ENCODE peak calls at places on chromosomes 13 and 19, in ten cellular contexts. H is AG04450; L is AG09309; T is left ventricle myocardium inferior; Y is GM13977; M is hepatocyte; O is IMR-90; W is CD4-positive, alpha-beta T cell; U is uterus; A is GM12878. N is an unnamed sample.

GRCh38 chr19:18868380-18869230 is 27.4 kb downstream of the CERS1 start:
- DNase-seq in H (no peak), L (no peak), T (no peak), Y (no peak), M (no peak), O (no peak), W (no peak), U (no peak), A (no peak), N (no peak)

GRCh38 chr19:43465468-43466120 is at the start of gene LYPD3:
- DNase-seq in H (no peak), L (no peak), T (no peak), Y (no peak), M (peak), O (peak), W (no peak), U (peak), A (no peak), N (no peak)

GRCh38 chr13:98461525-98462240 is 115.2 kb downstream of the STK24 start:
- DNase-seq in H (no peak), L (no peak), T (peak), Y (no peak), M (no peak), O (no peak), W (no peak), U (no peak), A (no peak), N (no peak)

GRCh38 chr19:13091400-13092161 is 11.1 kb downstream of the LYL1 start:
- DNase-seq in H (no peak), L (peak), T (peak), Y (no peak), M (peak), O (peak), W (no peak), U (peak), A (no peak), N (no peak)

GRCh38 chr13:20401586-20401957 is 124.1 kb downstream of the CRYL1 start:
- DNase-seq in H (no peak), L (no peak), T (no peak), Y (no peak), M (no peak), O (no peak), W (no peak), U (no peak), A (no peak), N (no peak)

GRCh38 chr13:102877285-102877684 is 31.5 kb downstream of the ERCC5 start:
- DNase-seq in H (no peak), L (no peak), T (no peak), Y (no peak), M (peak), O (peak), W (no peak), U (no peak), A (no peak), N (no peak)

GRCh38 chr19:49427339-49427738 is 2.2 kb downstream of the GFY start:
- DNase-seq in H (no peak), L (no peak), T (no peak), Y (no peak), M (no peak), O (no peak), W (no peak), U (no peak), A (no peak), N (no peak)

GRCh38 chr13:40206241-40207109 is 460.0 kb downstream of the FOXO1 start:
- DNase-seq in H (no peak), L (no peak), T (no peak), Y (peak), M (no peak), O (peak), W (peak), U (no peak), A (peak), N (peak)

GRCh38 chr13:57680609-57681008 is 49.1 kb downstream of the PCDH17 start:
- DNase-seq in H (no peak), L (no peak), T (no peak), Y (no peak), M (no peak), O (no peak), W (no peak), U (no peak), A (no peak), N (no peak)

GRCh38 chr19:55383789-55384575 is at the start of gene TMEM238:
- DNase-seq in H (no peak), L (no peak), T (peak), Y (peak), M (peak), O (peak), W (no peak), U (peak), A (no peak), N (peak)

GRCh38 chr13:49655906-49656305 is 27.6 kb downstream of the ARL11 start:
- DNase-seq in H (no peak), L (no peak), T (no peak), Y (no peak), M (no peak), O (peak), W (no peak), U (no peak), A (no peak), N (no peak)

GRCh38 chr13:67228909-67229308 is 1.2 kb downstream of the PCDH9 start:
- DNase-seq in H (no peak), L (no peak), T (no peak), Y (no peak), M (no peak), O (peak), W (no peak), U (no peak), A (no peak), N (no peak)

GRCh38 chr13:61423879-61424278 is 8.2 kb upstream of the PCDH20 start:
- DNase-seq in H (no peak), L (no peak), T (no peak), Y (no peak), M (no peak), O (no peak), W (no peak), U (no peak), A (no peak), N (no peak)

GRCh38 chr19:2175742-2176141 is 12.0 kb downstream of the DOT1L start:
- DNase-seq in H (no peak), L (no peak), T (no peak), Y (no peak), M (no peak), O (no peak), W (no peak), U (no peak), A (no peak), N (no peak)

GRCh38 chr13:27319404-27319803 is 48.8 kb downstream of the RASL11A start:
- DNase-seq in H (no peak), L (no peak), T (no peak), Y (no peak), M (no peak), O (no peak), W (no peak), U (no peak), A (no peak), N (no peak)

GRCh38 chr19:58356971-58357797 is 3.9 kb upstream of the A1BG start:
- DNase-seq in H (no peak), L (no peak), T (no peak), Y (no peak), M (no peak), O (no peak), W (no peak), U (no peak), A (no peak), N (no peak)

GRCh38 chr19:23286477-23286876 is 36.3 kb upstream of the ZNF724 start:
- DNase-seq in H (no peak), L (no peak), T (no peak), Y (no peak), M (no peak), O (no peak), W (no peak), U (no peak), A (no peak), N (peak)

DNA sequence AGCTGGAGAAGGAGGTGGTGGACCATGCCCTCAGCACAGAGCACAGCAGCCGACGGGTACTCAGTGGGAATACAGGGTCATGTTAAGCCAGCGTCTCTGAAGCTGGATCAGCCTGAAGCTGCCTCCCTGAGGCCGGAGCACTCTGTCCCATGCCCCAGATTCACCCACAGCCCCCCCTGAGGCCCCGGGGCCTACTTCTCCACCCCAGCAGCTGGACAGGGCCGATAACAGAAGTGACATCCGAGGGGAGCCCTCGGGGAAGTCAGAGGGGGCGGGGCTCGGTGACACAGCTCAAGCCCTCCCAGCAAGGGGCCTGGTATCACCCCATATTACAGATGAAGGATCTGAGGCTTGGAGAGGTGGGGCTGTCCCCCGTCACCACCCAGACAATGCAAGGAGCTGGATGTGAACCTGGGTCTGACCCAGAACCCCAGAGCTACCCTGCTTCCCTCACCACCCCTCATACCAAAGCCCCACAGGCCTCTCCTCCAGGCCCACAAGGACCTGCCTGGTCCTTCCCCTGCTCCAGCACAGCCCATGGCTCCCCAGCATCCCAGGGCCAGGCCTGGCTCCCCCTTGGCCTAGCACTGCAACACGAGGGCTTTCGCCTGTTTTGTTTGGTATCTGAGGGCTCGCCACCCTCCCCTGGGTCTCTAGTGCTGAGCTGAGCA is 5.7 kb downstream of the R3HDM4 start:
- DNase-seq in H (no peak), L (no peak), T (no peak), Y (peak), M (no peak), O (no peak), W (no peak), U (no peak), A (no peak), N (peak)
- TF ChIP-seq CTCF in H (no peak), L (no peak), T (no peak), Y (no peak), M (no peak), O (no peak), W (no peak), U (no peak), A (no peak), N (no peak)

GRCh38 chr13:36728006-36728405 is 54.2 kb downstream of the SERTM1 start:
- DNase-seq in H (no peak), L (no peak), T (no peak), Y (no peak), M (no peak), O (no peak), W (no peak), U (no peak), A (no peak), N (no peak)

GRCh38 chr13:36725936-36726335 is 52.1 kb downstream of the SERTM1 start:
- DNase-seq in H (no peak), L (no peak), T (no peak), Y (no peak), M (no peak), O (no peak), W (no peak), U (no peak), A (no peak), N (no peak)

GRCh38 chr13:36718146-36718545 is 44.3 kb downstream of the SERTM1 start:
- DNase-seq in H (no peak), L (no peak), T (no peak), Y (no peak), M (no peak), O (peak), W (no peak), U (no peak), A (no peak), N (no peak)

GRCh38 chr13:36718686-36719085 is 44.9 kb downstream of the SERTM1 start:
- DNase-seq in H (no peak), L (no peak), T (no peak), Y (no peak), M (peak), O (no peak), W (no peak), U (no peak), A (no peak), N (no peak)

DNA sequence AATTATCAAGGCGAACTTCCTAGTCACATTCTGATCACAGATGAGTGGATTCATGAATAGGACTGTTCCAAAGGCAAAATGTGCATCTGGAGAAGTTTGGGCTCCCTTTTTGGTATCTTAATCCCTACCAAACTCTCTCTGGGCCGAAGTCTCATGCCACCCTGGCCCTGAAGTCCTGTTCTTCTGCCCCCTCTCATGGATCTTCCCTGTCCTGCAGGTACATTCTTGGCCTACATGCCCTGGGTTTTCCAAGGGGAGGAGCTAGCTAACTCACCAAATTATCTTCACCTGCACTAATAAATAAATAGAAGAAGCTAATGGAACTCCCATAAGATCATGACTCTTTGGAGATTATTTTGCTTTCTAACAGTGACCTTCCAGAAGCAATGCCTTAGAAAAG is 50.3 kb downstream of the SERTM1 start:
- DNase-seq in H (no peak), L (no peak), T (no peak), Y (no peak), M (no peak), O (no peak), W (no peak), U (no peak), A (no peak), N (no peak)
- TF ChIP-seq CTCF in H (no peak), L (no peak), T (no peak), Y (no peak), M (no peak), O (no peak), W (no peak), U (no peak), A (no peak), N (no peak)

GRCh38 chr19:45423033-45423588 is 606 bp downstream of the ERCC1 start:
- DNase-seq in H (no peak), L (no peak), T (no peak), Y (no peak), M (no peak), O (no peak), W (no peak), U (peak), A (no peak), N (peak)

GRCh38 chr19:45423589-45424190 is at the start of gene ERCC1:
- DNase-seq in H (peak), L (peak), T (peak), Y (peak), M (peak), O (peak), W (peak), U (no peak), A (peak), N (peak)

GRCh38 chr19:45424191-45425058 is 708 bp upstream of the ERCC1 start:
- DNase-seq in H (peak), L (peak), T (peak), Y (peak), M (peak), O (peak), W (no peak), U (peak), A (no peak), N (peak)

DNA sequence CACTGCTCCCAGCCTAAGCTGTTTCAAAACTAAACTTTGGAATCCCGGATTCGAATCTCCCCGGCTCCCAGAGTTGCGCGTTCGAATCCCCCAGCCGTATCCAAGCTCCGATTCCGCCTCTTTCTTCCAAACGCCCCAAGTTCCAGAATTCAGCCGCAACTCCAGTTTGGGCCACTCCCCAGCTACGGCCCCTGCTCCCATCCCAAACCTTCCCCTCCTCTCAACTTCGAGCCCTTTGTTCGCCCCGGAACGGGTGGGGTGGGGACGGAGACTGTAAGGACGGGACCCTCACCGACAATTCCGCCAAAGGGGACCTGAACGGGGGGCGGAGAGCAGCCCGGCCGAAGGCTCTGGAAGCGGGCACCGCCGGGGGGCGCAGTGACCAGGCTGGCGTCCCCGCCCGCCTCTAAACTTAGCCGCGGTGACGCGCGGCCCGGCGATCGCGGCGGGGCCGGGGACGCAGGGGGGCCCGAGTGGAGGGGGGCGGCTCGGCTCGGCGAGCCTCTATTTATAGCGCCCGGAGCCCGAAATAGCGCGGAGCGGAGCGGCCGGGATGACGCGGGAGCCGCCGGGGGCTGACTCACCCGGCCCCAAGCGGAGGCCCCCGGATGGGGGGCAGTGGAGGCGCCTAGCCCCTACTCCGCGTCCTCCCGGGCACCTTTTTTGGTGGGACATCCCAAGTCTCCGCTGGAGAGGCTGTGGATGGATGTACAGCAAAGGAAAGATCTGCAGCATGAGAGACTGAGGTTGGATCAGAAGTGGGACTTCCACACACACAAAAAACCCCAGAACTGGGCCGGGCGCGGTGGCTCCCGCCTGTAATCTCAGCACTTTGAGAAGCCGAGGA is 4.9 kb upstream of the ERCC1 start:
- DNase-seq in H (no peak), L (no peak), T (peak), Y (peak), M (peak), O (peak), W (no peak), U (peak), A (no peak), N (peak)
- TF ChIP-seq CTCF in H (peak), L (peak), T (peak), Y (peak), M (peak), O (peak), W (no peak), U (no peak), A (peak), N (peak)

GRCh38 chr13:29730253-29730652 is 120.2 kb downstream of the UBL3 start:
- DNase-seq in H (no peak), L (no peak), T (no peak), Y (no peak), M (no peak), O (no peak), W (no peak), U (no peak), A (no peak), N (no peak)
- TF ChIP-seq CTCF in H (peak), L (no peak), T (no peak), Y (no peak), M (no peak), O (no peak), W (no peak), U (no peak), A (no peak), N (no peak)

N was measured in activated CD8-positive, alpha-beta T cell treated with anti-CD3 and anti-CD28 coated beads for 36 hours.